ENCODE peak calls at places on chromosomes 16 and 17, in nine cellular contexts. Y, B, H, F, S, V, N, X and O are unnamed samples.

GRCh38 chr17:43779145-43780125 is 658 bp upstream of the DUSP3 start:
- DNase-seq in Y (peak; percentile 66), B (no peak), H (peak; percentile 84), F (no peak), S (no peak), V (no peak), N (no peak), X (peak; percentile 35), O (no peak)

GRCh38 chr17:79269620-79270019 is 195.0 kb downstream of the ENGASE start:
- DNase-seq in Y (no peak), B (no peak), H (no peak), F (no peak), S (no peak), V (no peak), N (no peak), X (no peak), O (no peak)

GRCh38 chr17:55420776-55421178 is 858 bp downstream of the MMD start:
- DNase-seq in Y (peak; percentile 41), B (no peak), H (peak; percentile 83), F (peak; percentile 22), S (peak; percentile 41), V (peak; percentile 81), N (peak; percentile 65), X (peak; percentile 28), O (peak; percentile 57)

GRCh38 chr16:30567160-30567990 is 4.1 kb downstream of the ZNF688 start:
- DNase-seq in Y (no peak), B (no peak), H (no peak), F (no peak), S (no peak), V (no peak), N (no peak), X (no peak), O (no peak)

GRCh38 chr17:19646788-19647696 is 1.5 kb upstream of the ALDH3A2 start:
- DNase-seq in Y (no peak), B (no peak), H (no peak), F (no peak), S (no peak), V (no peak), N (no peak), X (no peak), O (no peak)

GRCh38 chr16:51048544-51048943 is 102.5 kb downstream of the SALL1 start:
- DNase-seq in Y (no peak), B (no peak), H (no peak), F (peak; percentile 49), S (no peak), V (no peak), N (no peak), X (no peak), O (no peak)

GRCh38 chr17:73695035-73695738 is 50.9 kb upstream of the SDK2 start:
- DNase-seq in Y (no peak), B (no peak), H (peak; percentile 48), F (no peak), S (no peak), V (no peak), N (no peak), X (no peak), O (no peak)

GRCh38 chr16:23466162-23466885 is 13.3 kb upstream of the COG7 start:
- DNase-seq in Y (peak; percentile 44), B (no peak), H (no peak), F (no peak), S (no peak), V (no peak), N (no peak), X (no peak), O (no peak)

GRCh38 chr16:83939266-83939856 is 13.7 kb upstream of the OSGIN1 start:
- DNase-seq in Y (no peak), B (no peak), H (no peak), F (no peak), S (no peak), V (no peak), N (no peak), X (no peak), O (no peak)

GRCh38 chr17:64069143-64069542 is 48.7 kb upstream of the ICAM2 start:
- DNase-seq in Y (no peak), B (no peak), H (no peak), F (no peak), S (no peak), V (no peak), N (no peak), X (no peak), O (no peak)

GRCh38 chr17:64070213-64070612 is 49.8 kb upstream of the ICAM2 start:
- DNase-seq in Y (no peak), B (no peak), H (no peak), F (no peak), S (no peak), V (no peak), N (no peak), X (no peak), O (no peak)

GRCh38 chr17:64073771-64074703 is 53.6 kb upstream of the ICAM2 start:
- DNase-seq in Y (no peak), B (no peak), H (no peak), F (no peak), S (no peak), V (no peak), N (no peak), X (no peak), O (no peak)

GRCh38 chr17:64067642-64068041 is 47.2 kb upstream of the ICAM2 start:
- DNase-seq in Y (no peak), B (no peak), H (no peak), F (no peak), S (no peak), V (no peak), N (no peak), X (no peak), O (no peak)

GRCh38 chr17:64071111-64071510 is 50.7 kb upstream of the ICAM2 start:
- DNase-seq in Y (no peak), B (no peak), H (no peak), F (no peak), S (no peak), V (no peak), N (no peak), X (no peak), O (no peak)
- TF ChIP-seq EP300 in Y (no peak), B (no peak), H (no peak), F (no peak), S (no peak), V (no peak), N (no peak), X (no peak), O (no peak)

GRCh38 chr17:61238455-61238933 is 161.1 kb upstream of the TBX2 start:
- DNase-seq in Y (no peak), B (no peak), H (no peak), F (no peak), S (no peak), V (no peak), N (peak; percentile 42), X (no peak), O (no peak)

GRCh38 chr17:61237275-61237674 is 162.4 kb upstream of the TBX2 start:
- DNase-seq in Y (no peak), B (no peak), H (no peak), F (no peak), S (no peak), V (no peak), N (no peak), X (no peak), O (no peak)

GRCh38 chr17:61239261-61239660 is 160.4 kb upstream of the TBX2 start:
- DNase-seq in Y (no peak), B (no peak), H (no peak), F (no peak), S (no peak), V (no peak), N (no peak), X (no peak), O (no peak)

GRCh38 chr17:61240851-61241468 is 158.7 kb upstream of the TBX2 start:
- DNase-seq in Y (no peak), B (no peak), H (no peak), F (no peak), S (no peak), V (no peak), N (no peak), X (no peak), O (no peak)

GRCh38 chr17:61239953-61240352 is 159.7 kb upstream of the TBX2 start:
- DNase-seq in Y (no peak), B (no peak), H (no peak), F (no peak), S (no peak), V (no peak), N (no peak), X (no peak), O (no peak)
- TF ChIP-seq EP300 in Y (no peak), B (no peak), H (no peak), F (no peak), S (no peak), V (no peak), N (no peak), X (no peak), O (no peak)

GRCh38 chr16:67017810-67018488 is 11.0 kb upstream of the CBFB start:
- DNase-seq in Y (peak; percentile 93), B (peak; percentile 49), H (peak; percentile 41), F (peak; percentile 89), S (peak; percentile 87), V (no peak), N (peak; percentile 89), X (peak; percentile 54), O (peak; percentile 87)
- TF ChIP-seq EP300 in Y (no peak), B (no peak), H (no peak), F (no peak), S (no peak), V (no peak), N (no peak), X (no peak), O (no peak)

GRCh38 chr17:59425085-59425901 is 93.8 kb downstream of the YPEL2 start:
- DNase-seq in Y (no peak), B (peak; percentile 65), H (peak; percentile 71), F (no peak), S (no peak), V (peak; percentile 56), N (peak; percentile 85), X (peak; percentile 32), O (peak; percentile 28)

GRCh38 chr17:59423903-59424302 is 92.4 kb downstream of the YPEL2 start:
- DNase-seq in Y (no peak), B (peak; percentile 26), H (no peak), F (no peak), S (no peak), V (no peak), N (no peak), X (no peak), O (no peak)

GRCh38 chr17:59421722-59422121 is 90.3 kb downstream of the YPEL2 start:
- DNase-seq in Y (no peak), B (no peak), H (no peak), F (no peak), S (no peak), V (no peak), N (no peak), X (no peak), O (no peak)

GRCh38 chr17:59424331-59424730 is 92.9 kb downstream of the YPEL2 start:
- DNase-seq in Y (no peak), B (no peak), H (no peak), F (no peak), S (no peak), V (no peak), N (no peak), X (no peak), O (no peak)

DNA sequence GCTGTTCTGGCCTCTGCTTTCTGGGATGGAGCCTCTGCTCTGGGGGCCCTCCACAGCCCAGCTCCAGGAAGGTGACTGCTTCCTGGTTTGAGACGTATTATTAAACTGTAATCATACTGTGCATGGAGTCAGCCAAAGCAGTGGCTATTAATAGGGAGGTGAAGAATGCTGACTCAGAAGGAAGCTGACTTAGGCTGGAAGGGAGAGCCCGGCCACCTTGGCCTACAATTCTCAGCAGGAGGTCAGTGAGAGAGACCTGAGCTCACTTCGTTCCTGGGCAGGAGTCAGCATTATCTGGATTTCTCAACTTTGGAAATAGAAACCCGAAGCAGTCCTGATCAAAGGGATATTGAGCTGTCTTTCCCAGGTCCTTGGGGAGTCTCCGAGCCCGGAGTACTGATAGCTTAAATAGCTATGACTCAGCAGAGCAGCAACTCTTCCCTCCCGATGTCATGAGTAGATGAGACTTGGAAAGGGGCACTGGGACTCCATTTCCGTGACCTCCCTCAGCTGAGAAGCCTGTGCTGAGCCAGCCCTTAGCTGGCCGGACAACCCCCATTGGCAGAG is 91.8 kb downstream of the YPEL2 start:
- DNase-seq in Y (peak; percentile 42), B (no peak), H (no peak), F (peak; percentile 79), S (no peak), V (no peak), N (no peak), X (peak; percentile 31), O (no peak)
- TF ChIP-seq EP300 in Y (no peak), B (no peak), H (no peak), F (peak; percentile 42), S (no peak), V (no peak), N (no peak), X (no peak), O (no peak)